ENCODE peak calls at places on chromosome 1, in five cellular contexts. M, O, C, P and L are unnamed samples.

GRCh38 chr1:171841050-171841910 is at the start of gene DNM3:
- DNase-seq in M (no peak), O (peak), C (peak), P (peak), L (peak)

GRCh38 chr1:7727816-7728477 is 43.1 kb upstream of the VAMP3 start:
- DNase-seq in M (no peak), O (no peak), C (no peak), P (no peak), L (no peak)

GRCh38 chr1:40939320-40940059 is 40.0 kb upstream of the CTPS1 start:
- DNase-seq in M (peak), O (no peak), C (peak), P (no peak), L (peak)

GRCh38 chr1:114467491-114467890 is 43.5 kb downstream of the TRIM33 start:
- DNase-seq in M (no peak), O (no peak), C (no peak), P (no peak), L (no peak)

GRCh38 chr1:234980224-234980656 is 148.4 kb downstream of the TOMM20 start:
- DNase-seq in M (no peak), O (no peak), C (peak), P (no peak), L (no peak)

GRCh38 chr1:84782311-84782771 is 92.1 kb upstream of the SSX2IP start:
- DNase-seq in M (peak), O (peak), C (peak), P (peak), L (peak)

GRCh38 chr1:200646515-200646914 is 23.2 kb downstream of the DDX59 start:
- DNase-seq in M (no peak), O (no peak), C (no peak), P (no peak), L (no peak)

GRCh38 chr1:226471467-226471866 is 63.6 kb upstream of the PARP1 start:
- DNase-seq in M (no peak), O (no peak), C (no peak), P (no peak), L (no peak)

GRCh38 chr1:118209648-118210047 is 24.6 kb upstream of the SPAG17 start:
- DNase-seq in M (no peak), O (no peak), C (no peak), P (no peak), L (no peak)

GRCh38 chr1:244387415-244387814 is 64.3 kb downstream of the ADSS2 start:
- DNase-seq in M (no peak), O (no peak), C (no peak), P (no peak), L (no peak)

GRCh38 chr1:59150537-59151386 is 146.1 kb upstream of the FGGY start:
- DNase-seq in M (no peak), O (no peak), C (peak), P (peak), L (peak)